ENCODE peak calls at places on chromosomes 6 and 20, in nine cellular contexts. X, Z, S, C, M, B, L, W and U are unnamed samples.

GRCh38 chr6:49676671-49677281 is 36.6 kb downstream of the CRISP2 start:
- DNase-seq in S (peak; percentile 67), X (peak; percentile 71), W (peak; percentile 12), M (no peak), L (peak; percentile 51), C (no peak), B (peak; percentile 74), Z (no peak), U (no peak)

GRCh38 chr6:139135578-139136545 is 982 bp downstream of the HECA start:
- DNase-seq in S (no peak), L (peak; percentile 11), Z (no peak), B (no peak), M (no peak), W (peak; percentile 31), C (peak; percentile 80), X (peak; percentile 30), U (no peak)

GRCh38 chr6:16165641-16166040 is 36.8 kb downstream of the MYLIP start:
- DNase-seq in M (no peak), X (no peak), C (no peak), W (no peak), L (no peak), B (no peak), S (no peak), Z (no peak), U (no peak)

GRCh38 chr6:15527838-15528617 is 134.8 kb downstream of the DTNBP1 start:
- DNase-seq in Z (no peak), B (peak; percentile 18), X (peak; percentile 43), L (peak; percentile 44), C (no peak), W (no peak), M (no peak), S (peak; percentile 39), U (no peak)

GRCh38 chr6:168695701-168696100 is 254.7 kb downstream of the SMOC2 start:
- DNase-seq in C (no peak), X (no peak), W (no peak), Z (no peak), S (no peak), L (no peak), B (no peak), M (no peak), U (no peak)

GRCh38 chr6:9516207-9516606 is 898.7 kb downstream of the TFAP2A start:
- DNase-seq in W (peak; percentile 74), S (peak; percentile 88), B (peak; percentile 78), X (peak; percentile 84), Z (no peak), C (no peak), M (no peak), L (peak; percentile 83), U (peak; percentile 59)

GRCh38 chr6:105193647-105194046 is 13.8 kb upstream of the POPDC3 start:
- DNase-seq in M (no peak), B (no peak), S (no peak), Z (no peak), L (peak; percentile 80), C (no peak), X (peak; percentile 36), W (peak; percentile 58), U (peak; percentile 68)

GRCh38 chr20:43305749-43306148 is 116.0 kb upstream of the PTPRT start:
- DNase-seq in W (no peak), S (no peak), C (no peak), X (no peak), Z (no peak), L (no peak), B (no peak), M (no peak), U (no peak)

GRCh38 chr6:168373389-168373788 is 53.8 kb upstream of the DACT2 start:
- DNase-seq in Z (no peak), W (no peak), X (no peak), L (no peak), C (no peak), B (no peak), S (no peak), M (no peak), U (no peak)

GRCh38 chr6:1554241-1554880 is 55.4 kb upstream of the FOXC1 start:
- DNase-seq in S (no peak), X (no peak), W (no peak), M (no peak), L (no peak), Z (no peak), C (no peak), B (no peak), U (no peak)

GRCh38 chr6:43228951-43229802 is at the start of gene DNPH1:
- DNase-seq in W (peak; percentile 65), B (peak; percentile 53), M (no peak), S (peak; percentile 56), C (peak; percentile 82), L (peak; percentile 48), Z (peak; percentile 25), X (peak; percentile 78), U (peak; percentile 45)
- TF ChIP-seq CTCF in W (peak; percentile 28), B (peak; percentile 81), M (peak; percentile 97), S (peak; percentile 98), C (peak; percentile 92), L (peak; percentile 91), Z (peak; percentile 76), X (peak; percentile 33), U (peak; percentile 97)

DNA sequence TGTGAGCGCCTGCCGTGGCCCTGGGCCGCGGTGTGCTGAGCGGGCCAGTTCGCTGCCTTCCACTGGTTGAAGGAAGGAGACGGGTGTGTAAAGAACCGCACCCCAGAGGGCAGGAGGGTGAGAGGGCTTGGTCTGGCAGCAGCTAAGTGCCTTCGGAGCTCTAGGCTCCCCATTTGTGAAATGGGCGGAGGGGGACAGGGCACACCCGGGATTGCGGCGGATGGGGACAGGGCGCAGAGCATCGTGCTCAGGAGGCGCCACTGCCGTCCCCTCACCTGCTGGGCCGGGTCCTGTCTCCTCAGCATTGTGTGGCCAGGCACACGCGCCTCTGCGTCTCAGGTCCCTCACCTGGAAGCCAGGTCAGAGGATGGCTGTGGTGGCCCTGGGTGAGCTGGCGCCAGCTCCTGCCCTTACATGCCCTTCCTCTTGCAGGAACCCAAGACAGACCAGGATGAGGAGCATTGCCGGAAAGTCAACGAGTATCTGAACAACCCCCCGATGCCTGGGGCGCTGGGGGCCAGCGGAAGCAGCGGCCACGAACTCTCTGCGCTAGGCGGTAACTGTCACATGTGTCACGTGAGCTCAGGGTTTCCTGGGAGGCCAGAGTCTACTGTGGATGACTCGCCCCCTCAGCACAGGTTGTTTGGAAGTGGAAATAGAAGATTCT is 3.1 kb downstream of the ADRM1 start:
- DNase-seq in S (peak; percentile 69), L (no peak), X (peak; percentile 60), Z (no peak), B (peak; percentile 60), C (peak; percentile 12), M (no peak), W (no peak), U (no peak)
- TF ChIP-seq CTCF in S (no peak), L (no peak), X (no peak), Z (no peak), B (no peak), C (no peak), M (no peak), W (no peak), U (no peak)

GRCh38 chr20:47800619-47801018 is 15.3 kb upstream of the SULF2 start:
- DNase-seq in B (no peak), Z (no peak), C (no peak), M (no peak), X (no peak), L (no peak), W (no peak), S (no peak), U (no peak)
- TF ChIP-seq CTCF in B (no peak), Z (no peak), C (no peak), M (no peak), X (no peak), L (no peak), W (no peak), S (no peak), U (no peak)

GRCh38 chr6:107185570-107185969 is 70.3 kb upstream of the BEND3 start:
- DNase-seq in Z (no peak), S (peak; percentile 24), L (peak; percentile 11), X (peak; percentile 54), M (no peak), W (peak; percentile 50), B (peak; percentile 46), C (no peak), U (peak; percentile 2)
- TF ChIP-seq CTCF in Z (peak; percentile 11), S (peak; percentile 53), L (no peak), X (peak; percentile 66), M (peak; percentile 71), W (peak; percentile 46), B (peak; percentile 60), C (no peak), U (peak; percentile 36)

GRCh38 chr20:8454137-8454712 is 322.2 kb downstream of the PLCB1 start:
- DNase-seq in S (peak; percentile 67), C (no peak), W (peak; percentile 95), L (peak; percentile 97), B (peak; percentile 39), Z (peak; percentile 89), X (peak; percentile 52), M (no peak), U (peak; percentile 96)
- TF ChIP-seq CTCF in S (peak; percentile 25), C (no peak), W (peak; percentile 82), L (peak; percentile 73), B (no peak), Z (peak; percentile 67), X (no peak), M (peak; percentile 5), U (peak; percentile 85)

GRCh38 chr6:72042088-72042487 is 155.7 kb downstream of the RIMS1 start:
- DNase-seq in B (peak; percentile 26), W (no peak), L (no peak), X (peak; percentile 29), S (no peak), C (no peak), M (peak; percentile 7), Z (no peak), U (peak; percentile 15)
- TF ChIP-seq CTCF in B (peak; percentile 11), W (no peak), L (no peak), X (peak; percentile 39), S (peak; percentile 11), C (no peak), M (peak; percentile 56), Z (no peak), U (peak; percentile 63)